ENCODE peak calls at places on chromosome 1, in five cellular contexts. H, R, J, Z and K are unnamed samples.

GRCh38 chr1:66556161-66556611 is 22.2 kb downstream of the SGIP1 start:
- DNase-seq in J (no peak), H (peak), Z (no peak), R (no peak), K (no peak)

GRCh38 chr1:150564051-150564991 is 15.1 kb downstream of the MCL1 start:
- DNase-seq in Z (no peak), R (no peak), J (no peak), H (no peak), K (no peak)

GRCh38 chr1:187763465-187763864 is 934.7 kb downstream of the PLA2G4A start:
- DNase-seq in H (no peak), J (no peak), Z (no peak), R (no peak), K (no peak)

GRCh38 chr1:244659694-244660093 is 6.8 kb downstream of the DESI2 start:
- DNase-seq in J (no peak), Z (no peak), R (no peak), H (no peak), K (no peak)

GRCh38 chr1:52323731-52324130 is 42.3 kb downstream of the CC2D1B start:
- DNase-seq in J (no peak), Z (no peak), H (no peak), R (peak), K (no peak)

GRCh38 chr1:22184892-22185612 is 42.2 kb upstream of the WNT4 start:
- DNase-seq in R (peak), Z (peak), J (peak), H (peak), K (no peak)

GRCh38 chr1:177228721-177229088 is 57.9 kb downstream of the BRINP2 start:
- DNase-seq in J (no peak), Z (no peak), R (no peak), H (no peak), K (no peak)

GRCh38 chr1:212072047-212072446 is 36.5 kb downstream of the DTL start:
- DNase-seq in R (no peak), H (no peak), Z (no peak), J (no peak), K (no peak)

GRCh38 chr1:46517010-46517600 is 27.5 kb downstream of the DMBX1 start:
- DNase-seq in H (peak), R (peak), J (no peak), Z (no peak), K (no peak)

GRCh38 chr1:53264048-53264447 is 25.7 kb upstream of the MAGOH start:
- DNase-seq in J (no peak), Z (no peak), R (no peak), H (no peak), K (no peak)

GRCh38 chr1:12708396-12708795 is 7.5 kb upstream of the AADACL3 start:
- DNase-seq in R (no peak), J (no peak), H (no peak), Z (no peak), K (no peak)